ENCODE peak calls at places on chromosomes 5 and 9, in nine cellular contexts. One of them, this sample, is unnamed. For H3K4me1, the result is how much of the 10 kb centered on the place peaks cover.

GRCh38 chr9:129253820-129254381 is 75.8 kb upstream of the IER5L start:
- DNase-seq in upper lobe of left lung: peak
- DNase-seq in astrocyte: no peak
- DNase-seq in HCT116: no peak
- DNase-seq in CD8-positive, alpha-beta memory T cell: peak
- DNase-seq in fibroblast of lung: peak
- DNase-seq in GM23338: peak
- DNase-seq in right lobe of liver: no peak
- DNase-seq in left ventricle myocardium inferior: peak
- DNase-seq in this sample: no peak

GRCh38 chr5:149271717-149272558 is at the start of gene AFAP1L1:
- DNase-seq in upper lobe of left lung: peak
- DNase-seq in astrocyte: peak
- DNase-seq in CD8-positive, alpha-beta memory T cell: no peak
- DNase-seq in right lobe of liver: peak
- DNase-seq in HCT116: peak
- DNase-seq in fibroblast of lung: peak
- DNase-seq in GM23338: peak
- DNase-seq in left ventricle myocardium inferior: peak
- DNase-seq in this sample: peak

GRCh38 chr5:10432059-10433008 is 9.3 kb upstream of the ROPN1L start:
- DNase-seq in fibroblast of lung: no peak
- DNase-seq in astrocyte: no peak
- DNase-seq in left ventricle myocardium inferior: no peak
- DNase-seq in GM23338: no peak
- DNase-seq in right lobe of liver: no peak
- DNase-seq in CD8-positive, alpha-beta memory T cell: no peak
- DNase-seq in upper lobe of left lung: no peak
- DNase-seq in HCT116: no peak
- DNase-seq in this sample: no peak

GRCh38 chr5:22787807-22788206 is 65.3 kb downstream of the CDH12 start:
- DNase-seq in astrocyte: no peak
- DNase-seq in upper lobe of left lung: no peak
- DNase-seq in CD8-positive, alpha-beta memory T cell: no peak
- DNase-seq in GM23338: no peak
- DNase-seq in HCT116: no peak
- DNase-seq in left ventricle myocardium inferior: no peak
- DNase-seq in right lobe of liver: no peak
- DNase-seq in fibroblast of lung: no peak
- DNase-seq in this sample: no peak

GRCh38 chr9:126857261-126857960 is 3.0 kb upstream of the ZBTB34 start:
- DNase-seq in left ventricle myocardium inferior: no peak
- DNase-seq in HCT116: no peak
- DNase-seq in fibroblast of lung: no peak
- DNase-seq in GM23338: no peak
- DNase-seq in CD8-positive, alpha-beta memory T cell: no peak
- DNase-seq in right lobe of liver: peak
- DNase-seq in upper lobe of left lung: no peak
- DNase-seq in astrocyte: no peak
- DNase-seq in this sample: no peak

GRCh38 chr5:103060414-103060954 is 59.5 kb downstream of the GIN1 start:
- DNase-seq in GM23338: peak
- DNase-seq in left ventricle myocardium inferior: no peak
- DNase-seq in upper lobe of left lung: no peak
- DNase-seq in astrocyte: no peak
- DNase-seq in fibroblast of lung: no peak
- DNase-seq in HCT116: no peak
- DNase-seq in CD8-positive, alpha-beta memory T cell: no peak
- DNase-seq in right lobe of liver: no peak
- DNase-seq in this sample: no peak

GRCh38 chr9:110821064-110821463 is 152.5 kb downstream of the MUSK start:
- DNase-seq in astrocyte: no peak
- DNase-seq in fibroblast of lung: no peak
- DNase-seq in right lobe of liver: no peak
- DNase-seq in GM23338: no peak
- DNase-seq in HCT116: no peak
- DNase-seq in left ventricle myocardium inferior: no peak
- DNase-seq in upper lobe of left lung: no peak
- DNase-seq in CD8-positive, alpha-beta memory T cell: no peak
- DNase-seq in this sample: no peak

GRCh38 chr5:105413406-105413990 is 1850.9 kb upstream of the NUDT12 start:
- DNase-seq in GM23338: no peak
- DNase-seq in astrocyte: no peak
- DNase-seq in fibroblast of lung: no peak
- DNase-seq in upper lobe of left lung: no peak
- DNase-seq in CD8-positive, alpha-beta memory T cell: no peak
- DNase-seq in HCT116: no peak
- DNase-seq in left ventricle myocardium inferior: no peak
- DNase-seq in right lobe of liver: peak
- DNase-seq in this sample: no peak

GRCh38 chr5:5270958-5271605 is 131.0 kb downstream of the ADAMTS16 start:
- DNase-seq in fibroblast of lung: peak
- DNase-seq in CD8-positive, alpha-beta memory T cell: no peak
- DNase-seq in astrocyte: peak
- DNase-seq in upper lobe of left lung: peak
- DNase-seq in left ventricle myocardium inferior: peak
- DNase-seq in right lobe of liver: peak
- DNase-seq in HCT116: peak
- DNase-seq in GM23338: peak
- DNase-seq in this sample: peak

GRCh38 chr5:133324058-133324457 is 272.2 kb downstream of the HSPA4 start:
- DNase-seq in CD8-positive, alpha-beta memory T cell: peak
- DNase-seq in GM23338: no peak
- DNase-seq in upper lobe of left lung: no peak
- DNase-seq in fibroblast of lung: no peak
- DNase-seq in right lobe of liver: no peak
- DNase-seq in astrocyte: no peak
- DNase-seq in left ventricle myocardium inferior: no peak
- DNase-seq in HCT116: no peak
- DNase-seq in this sample: no peak

GRCh38 chr5:1526151-1526631 is 2.4 kb upstream of the LPCAT1 start:
- DNase-seq in left ventricle myocardium inferior: no peak
- DNase-seq in CD8-positive, alpha-beta memory T cell: peak
- DNase-seq in astrocyte: no peak
- DNase-seq in right lobe of liver: peak
- DNase-seq in HCT116: no peak
- DNase-seq in fibroblast of lung: no peak
- DNase-seq in upper lobe of left lung: peak
- DNase-seq in GM23338: no peak
- DNase-seq in this sample: peak

GRCh38 chr5:142722146-142722545 is 36.3 kb upstream of the FGF1 start:
- DNase-seq in HCT116: no peak
- DNase-seq in fibroblast of lung: peak
- DNase-seq in right lobe of liver: no peak
- DNase-seq in CD8-positive, alpha-beta memory T cell: no peak
- DNase-seq in GM23338: no peak
- DNase-seq in astrocyte: peak
- DNase-seq in upper lobe of left lung: no peak
- DNase-seq in left ventricle myocardium inferior: no peak
- DNase-seq in this sample: no peak

GRCh38 chr5:158751961-158752655 is 347.6 kb downstream of the EBF1 start:
- DNase-seq in left ventricle myocardium inferior: no peak
- DNase-seq in right lobe of liver: no peak
- DNase-seq in upper lobe of left lung: no peak
- DNase-seq in HCT116: no peak
- DNase-seq in fibroblast of lung: no peak
- DNase-seq in astrocyte: no peak
- DNase-seq in GM23338: no peak
- DNase-seq in CD8-positive, alpha-beta memory T cell: no peak
- DNase-seq in this sample: no peak

GRCh38 chr5:151038801-151039238 is 18.4 kb downstream of the GPX3 start:
- DNase-seq in fibroblast of lung: peak
- DNase-seq in right lobe of liver: no peak
- DNase-seq in astrocyte: no peak
- DNase-seq in CD8-positive, alpha-beta memory T cell: no peak
- DNase-seq in GM23338: no peak
- DNase-seq in left ventricle myocardium inferior: no peak
- DNase-seq in HCT116: no peak
- DNase-seq in upper lobe of left lung: no peak
- DNase-seq in this sample: no peak

GRCh38 chr5:157051604-157052245 is 7.2 kb downstream of the HAVCR1 start:
- DNase-seq in CD8-positive, alpha-beta memory T cell: no peak
- DNase-seq in fibroblast of lung: no peak
- DNase-seq in upper lobe of left lung: no peak
- DNase-seq in GM23338: no peak
- DNase-seq in astrocyte: no peak
- DNase-seq in right lobe of liver: no peak
- DNase-seq in left ventricle myocardium inferior: no peak
- DNase-seq in HCT116: no peak
- DNase-seq in this sample: no peak

GRCh38 chr5:180811623-180812119 is 9.1 kb upstream of the MGAT1 start:
- DNase-seq in astrocyte: no peak
- DNase-seq in HCT116: no peak
- DNase-seq in fibroblast of lung: no peak
- DNase-seq in right lobe of liver: no peak
- DNase-seq in upper lobe of left lung: no peak
- DNase-seq in CD8-positive, alpha-beta memory T cell: no peak
- DNase-seq in left ventricle myocardium inferior: no peak
- DNase-seq in GM23338: no peak
- DNase-seq in this sample: no peak

GRCh38 chr9:84140535-84141101 is 160.0 kb downstream of the RMI1 start:
- DNase-seq in CD8-positive, alpha-beta memory T cell: peak
- DNase-seq in fibroblast of lung: peak
- DNase-seq in left ventricle myocardium inferior: no peak
- DNase-seq in upper lobe of left lung: peak
- DNase-seq in GM23338: peak
- DNase-seq in right lobe of liver: no peak
- DNase-seq in HCT116: no peak
- DNase-seq in astrocyte: peak
- DNase-seq in this sample: no peak

GRCh38 chr5:98173334-98173733 is 600.1 kb upstream of the RGMB start:
- DNase-seq in CD8-positive, alpha-beta memory T cell: no peak
- DNase-seq in fibroblast of lung: peak
- DNase-seq in GM23338: no peak
- DNase-seq in astrocyte: peak
- DNase-seq in HCT116: no peak
- DNase-seq in right lobe of liver: no peak
- DNase-seq in left ventricle myocardium inferior: no peak
- DNase-seq in upper lobe of left lung: no peak
- DNase-seq in this sample: no peak

GRCh38 chr5:74428275-74428674 is 212.3 kb downstream of the ENC1 start:
- DNase-seq in GM23338: no peak
- DNase-seq in right lobe of liver: no peak
- DNase-seq in CD8-positive, alpha-beta memory T cell: no peak
- DNase-seq in HCT116: no peak
- DNase-seq in astrocyte: no peak
- DNase-seq in fibroblast of lung: no peak
- DNase-seq in upper lobe of left lung: no peak
- DNase-seq in left ventricle myocardium inferior: no peak
- DNase-seq in this sample: no peak
- H3K4me1 ChIP-seq in GM23338: under half
- H3K4me1 ChIP-seq in right lobe of liver: under half
- H3K4me1 ChIP-seq in CD8-positive, alpha-beta memory T cell: under half
- H3K4me1 ChIP-seq in HCT116: under half
- H3K4me1 ChIP-seq in astrocyte: under half
- H3K4me1 ChIP-seq in fibroblast of lung: under half
- H3K4me1 ChIP-seq in upper lobe of left lung: under half
- H3K4me1 ChIP-seq in left ventricle myocardium inferior: under half
- H3K4me1 ChIP-seq in this sample: under half

DNA sequence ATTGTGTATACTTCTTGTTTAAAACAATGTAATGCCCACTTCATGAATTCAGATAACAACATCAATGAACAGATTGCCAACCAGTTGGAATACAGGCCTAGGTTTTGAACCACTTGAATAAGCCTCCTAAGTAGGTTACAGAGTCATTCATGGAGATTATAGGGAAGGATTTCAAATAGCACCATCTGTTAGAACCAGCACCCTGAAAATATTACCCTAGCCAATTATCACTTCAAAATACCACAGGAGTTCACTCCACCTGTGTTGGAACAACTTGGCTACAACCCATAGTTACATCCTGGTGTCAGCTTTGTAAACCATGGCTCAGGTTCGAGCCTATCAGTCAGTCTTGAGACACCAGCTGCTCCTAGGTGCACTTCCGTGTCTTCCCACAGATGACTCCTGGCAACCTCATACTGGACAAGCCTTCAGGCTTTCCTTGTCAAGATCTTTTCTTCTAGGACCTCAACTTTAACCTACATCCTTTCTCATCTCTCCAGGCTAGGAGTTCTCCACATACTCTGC is 350.0 kb downstream of the DEPDC1B start:
- DNase-seq in CD8-positive, alpha-beta memory T cell: no peak
- DNase-seq in upper lobe of left lung: no peak
- DNase-seq in right lobe of liver: no peak
- DNase-seq in HCT116: no peak
- DNase-seq in fibroblast of lung: no peak
- DNase-seq in left ventricle myocardium inferior: no peak
- DNase-seq in GM23338: no peak
- DNase-seq in astrocyte: no peak
- DNase-seq in this sample: no peak
- H3K27ac ChIP-seq in CD8-positive, alpha-beta memory T cell: no peak
- H3K27ac ChIP-seq in upper lobe of left lung: no peak
- H3K27ac ChIP-seq in right lobe of liver: no peak
- H3K27ac ChIP-seq in HCT116: no peak
- H3K27ac ChIP-seq in fibroblast of lung: no peak
- H3K27ac ChIP-seq in left ventricle myocardium inferior: no peak
- H3K27ac ChIP-seq in GM23338: no peak
- H3K27ac ChIP-seq in astrocyte: no peak
- H3K27ac ChIP-seq in this sample: no peak

DNA sequence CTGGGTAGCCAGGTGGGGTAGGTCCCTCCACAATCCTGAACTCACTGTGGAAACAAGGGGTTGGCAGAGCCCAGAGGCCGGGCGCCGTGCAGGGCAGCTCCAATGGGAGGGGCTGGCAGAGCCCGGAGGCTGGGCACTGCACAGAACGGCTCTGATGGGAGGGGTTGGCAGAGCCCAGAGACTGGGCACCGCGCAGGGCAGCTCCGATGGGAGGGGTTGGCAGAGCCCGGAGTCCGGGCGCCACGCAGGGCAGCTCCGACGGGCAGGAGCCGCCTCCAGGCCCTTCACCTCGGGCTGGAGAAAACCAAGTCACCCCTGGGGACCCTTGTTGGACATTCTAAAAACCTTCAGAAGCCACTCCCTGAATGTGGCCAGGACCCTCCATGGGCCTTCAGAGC is 9.3 kb downstream of the NACC2 start:
- DNase-seq in fibroblast of lung: no peak
- DNase-seq in GM23338: no peak
- DNase-seq in astrocyte: no peak
- DNase-seq in left ventricle myocardium inferior: peak
- DNase-seq in CD8-positive, alpha-beta memory T cell: peak
- DNase-seq in HCT116: no peak
- DNase-seq in right lobe of liver: peak
- DNase-seq in upper lobe of left lung: peak
- DNase-seq in this sample: no peak
- H3K4me1 ChIP-seq in fibroblast of lung: under half
- H3K4me1 ChIP-seq in GM23338: under half
- H3K4me1 ChIP-seq in astrocyte: under half
- H3K4me1 ChIP-seq in left ventricle myocardium inferior: half or more
- H3K4me1 ChIP-seq in CD8-positive, alpha-beta memory T cell: under half
- H3K4me1 ChIP-seq in HCT116: under half
- H3K4me1 ChIP-seq in right lobe of liver: under half
- H3K4me1 ChIP-seq in upper lobe of left lung: half or more
- H3K4me1 ChIP-seq in this sample: under half

DNA sequence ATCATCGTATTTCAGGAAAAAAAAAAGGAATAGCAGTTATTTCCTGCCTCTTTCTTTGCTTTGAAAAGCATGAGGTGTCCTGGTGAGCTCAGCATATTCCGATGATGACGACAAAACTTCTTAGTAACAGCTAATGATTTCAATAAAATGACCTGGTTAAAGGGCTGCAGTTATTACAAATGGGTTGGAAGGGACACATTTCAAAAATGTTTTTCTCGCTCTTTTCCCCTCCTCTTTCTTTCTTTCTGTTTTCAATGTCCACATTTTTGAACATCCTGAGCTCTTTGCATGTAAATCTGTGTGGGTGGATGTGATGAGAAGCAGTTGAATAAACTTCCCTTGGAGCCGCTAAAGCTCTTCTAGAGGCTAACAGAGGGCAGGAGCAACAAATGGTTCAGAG is 186.8 kb upstream of the SLC27A6 start:
- DNase-seq in right lobe of liver: no peak
- DNase-seq in fibroblast of lung: peak
- DNase-seq in upper lobe of left lung: no peak
- DNase-seq in GM23338: peak
- DNase-seq in HCT116: no peak
- DNase-seq in left ventricle myocardium inferior: no peak
- DNase-seq in CD8-positive, alpha-beta memory T cell: no peak
- DNase-seq in astrocyte: peak
- DNase-seq in this sample: no peak
- H3K27ac ChIP-seq in right lobe of liver: no peak
- H3K27ac ChIP-seq in fibroblast of lung: no peak
- H3K27ac ChIP-seq in upper lobe of left lung: no peak
- H3K27ac ChIP-seq in GM23338: peak
- H3K27ac ChIP-seq in HCT116: no peak
- H3K27ac ChIP-seq in left ventricle myocardium inferior: no peak
- H3K27ac ChIP-seq in CD8-positive, alpha-beta memory T cell: no peak
- H3K27ac ChIP-seq in astrocyte: no peak
- H3K27ac ChIP-seq in this sample: no peak